ENCODE peak calls at places on chromosomes 11 and 22, in six cellular contexts. H is tibial artery, D is aorta, E is PC-3, J is cardiac muscle cell, B is ascending aorta. C is an unnamed sample. For H3K9me3 and H3K4me1, the result is how much of the 10 kb centered on the place peaks cover.

GRCh38 chr11:86365566-86365965 is 9.1 kb upstream of the CCDC81 start:
- DNase-seq in H (no peak), D (no peak), E (no peak), J (no peak), B (no peak), C (no peak)

GRCh38 chr11:135008001-135008405 is 596.0 kb upstream of the B3GAT1 start:
- DNase-seq in H (no peak), D (no peak), E (no peak), J (no peak), B (no peak), C (no peak)

GRCh38 chr11:63560506-63561179 is 2.5 kb downstream of the PLAAT2 start:
- DNase-seq in H (no peak), D (peak), E (peak), J (no peak), B (no peak), C (no peak)

GRCh38 chr11:107468596-107468995 is 11.0 kb upstream of the CWF19L2 start:
- DNase-seq in H (no peak), D (no peak), E (no peak), J (no peak), B (no peak), C (no peak)

GRCh38 chr11:74019860-74020259 is 11.0 kb upstream of the UCP3 start:
- DNase-seq in H (no peak), D (no peak), E (no peak), J (no peak), B (no peak), C (no peak)

GRCh38 chr11:79362821-79363220 is 78.0 kb downstream of the TENM4 start:
- DNase-seq in H (no peak), D (no peak), E (peak), J (no peak), B (no peak), C (no peak)

GRCh38 chr11:3840289-3840869 is 380 bp downstream of the RHOG start:
- DNase-seq in H (no peak), D (peak), E (no peak), J (peak), B (peak), C (no peak)

GRCh38 chr11:119982517-119983239 is 155.2 kb downstream of the TRIM29 start:
- DNase-seq in H (no peak), D (no peak), E (no peak), J (no peak), B (no peak), C (peak)

GRCh38 chr22:37244114-37244921 is at the start of gene RAC2:
- DNase-seq in H (peak), D (peak), E (peak), J (peak), B (peak), C (peak)

GRCh38 chr11:86264649-86265048 is 20.1 kb downstream of the EED start:
- DNase-seq in H (no peak), D (no peak), E (no peak), J (no peak), B (no peak), C (no peak)

GRCh38 chr22:22720201-22720723 is 75.8 kb downstream of the GGTLC2 start:
- DNase-seq in H (no peak), D (no peak), E (peak), J (no peak), B (no peak), C (no peak)

GRCh38 chr11:133215529-133216230 is 316.6 kb downstream of the OPCML start:
- DNase-seq in H (no peak), D (no peak), E (no peak), J (no peak), B (no peak), C (no peak)

GRCh38 chr22:23583836-23584235 is 3.7 kb upstream of the IGLL1 start:
- DNase-seq in H (no peak), D (peak), E (no peak), J (no peak), B (no peak), C (no peak)

GRCh38 chr11:64688534-64688982 is 34.4 kb downstream of the NRXN2 start:
- DNase-seq in H (peak), D (peak), E (peak), J (peak), B (peak), C (peak)

GRCh38 chr11:134560066-134560465 is 148.0 kb upstream of the B3GAT1 start:
- DNase-seq in H (no peak), D (no peak), E (no peak), J (no peak), B (peak), C (no peak)

GRCh38 chr11:845872-846271 is 3.2 kb downstream of the TSPAN4 start:
- DNase-seq in H (no peak), D (no peak), E (no peak), J (no peak), B (no peak), C (peak)

GRCh38 chr11:33383075-33383919 is 126.1 kb downstream of the HIPK3 start:
- DNase-seq in H (no peak), D (no peak), E (no peak), J (no peak), B (no peak), C (no peak)

GRCh38 chr11:84103096-84103495 is 816.9 kb upstream of the CCDC90B start:
- DNase-seq in H (no peak), D (no peak), E (no peak), J (no peak), B (no peak), C (no peak)

GRCh38 chr11:134410766-134411165 is 1.3 kb downstream of the B3GAT1 start:
- DNase-seq in H (no peak), D (no peak), E (no peak), J (no peak), B (no peak), C (no peak)

GRCh38 chr22:42364641-42365336 is 67.4 kb downstream of the NFAM1 start:
- DNase-seq in H (peak), D (no peak), E (no peak), J (no peak), B (peak), C (no peak)

GRCh38 chr22:23675502-23676415 is 15.1 kb upstream of the RGL4 start:
- DNase-seq in H (no peak), D (peak), E (peak), J (no peak), B (no peak), C (no peak)

GRCh38 chr22:27629908-27630733 is 171.4 kb downstream of the MN1 start:
- DNase-seq in H (no peak), D (no peak), E (no peak), J (no peak), B (no peak), C (no peak)

GRCh38 chr22:44279059-44279340 is 33.8 kb downstream of the SHISAL1 start:
- DNase-seq in H (no peak), D (no peak), E (no peak), J (no peak), B (no peak), C (no peak)

GRCh38 chr11:70210051-70210501 is 7.0 kb downstream of the FADD start:
- DNase-seq in H (peak), D (peak), E (peak), J (no peak), B (no peak), C (no peak)

GRCh38 chr22:24161909-24162308 is 19.4 kb upstream of the SUSD2 start:
- DNase-seq in H (no peak), D (no peak), E (no peak), J (no peak), B (no peak), C (no peak)

GRCh38 chr11:113885897-113886296 is 10.5 kb upstream of the USP28 start:
- DNase-seq in H (no peak), D (no peak), E (peak), J (no peak), B (no peak), C (no peak)

GRCh38 chr11:64762277-64762915 is 2.6 kb upstream of the PYGM start:
- DNase-seq in H (peak), D (no peak), E (peak), J (no peak), B (peak), C (no peak)

GRCh38 chr11:2665747-2666710 is 33.8 kb downstream of the KCNQ1OT1 start:
- DNase-seq in H (peak), D (no peak), E (no peak), J (peak), B (peak), C (no peak)

GRCh38 chr11:109939176-109939810 is 153.9 kb upstream of the ZC3H12C start:
- DNase-seq in H (no peak), D (no peak), E (peak), J (peak), B (no peak), C (no peak)

GRCh38 chr11:65915821-65916251 is 3.0 kb downstream of the C11orf68 start:
- DNase-seq in H (peak), D (peak), E (peak), J (no peak), B (peak), C (peak)

GRCh38 chr22:26656896-26657851 is at the start of gene MIAT:
- DNase-seq in H (no peak), D (no peak), E (no peak), J (no peak), B (no peak), C (no peak)

GRCh38 chr22:46070722-46071450 is 79.4 kb upstream of the PPARA start:
- DNase-seq in H (peak), D (peak), E (peak), J (peak), B (peak), C (peak)

GRCh38 chr22:39232806-39233735 is 11.7 kb downstream of the PDGFB start:
- DNase-seq in H (no peak), D (no peak), E (no peak), J (no peak), B (no peak), C (no peak)

GRCh38 chr11:128718064-128718463 is 24.2 kb downstream of the FLI1 start:
- DNase-seq in H (no peak), D (no peak), E (no peak), J (no peak), B (no peak), C (no peak)

GRCh38 chr22:28894793-28895192 is 11.4 kb downstream of the ZNRF3 start:
- DNase-seq in H (no peak), D (no peak), E (no peak), J (no peak), B (no peak), C (no peak)
- H3K9me3 ChIP-seq in H (under half), D (under half), E (under half), J (under half), B (under half), C (under half)

GRCh38 chr22:30294066-30294465 is 4.8 kb upstream of the CASTOR1 start:
- DNase-seq in H (no peak), D (no peak), E (no peak), J (no peak), B (no peak), C (no peak)

GRCh38 chr22:30291334-30291892 is 2.1 kb upstream of the CASTOR1 start:
- DNase-seq in H (no peak), D (no peak), E (no peak), J (no peak), B (no peak), C (no peak)

GRCh38 chr22:30290679-30291333 is 1.5 kb upstream of the CASTOR1 start:
- DNase-seq in H (peak), D (peak), E (peak), J (peak), B (peak), C (peak)

GRCh38 chr22:30290318-30290678 is 993 bp upstream of the CASTOR1 start:
- DNase-seq in H (peak), D (no peak), E (no peak), J (no peak), B (no peak), C (no peak)

GRCh38 chr22:30292069-30292970 is 3.0 kb upstream of the CASTOR1 start:
- DNase-seq in H (no peak), D (no peak), E (no peak), J (no peak), B (no peak), C (peak)
- H3K27ac ChIP-seq in H (peak), D (peak), E (no peak), J (no peak), B (peak), C (peak)

DNA sequence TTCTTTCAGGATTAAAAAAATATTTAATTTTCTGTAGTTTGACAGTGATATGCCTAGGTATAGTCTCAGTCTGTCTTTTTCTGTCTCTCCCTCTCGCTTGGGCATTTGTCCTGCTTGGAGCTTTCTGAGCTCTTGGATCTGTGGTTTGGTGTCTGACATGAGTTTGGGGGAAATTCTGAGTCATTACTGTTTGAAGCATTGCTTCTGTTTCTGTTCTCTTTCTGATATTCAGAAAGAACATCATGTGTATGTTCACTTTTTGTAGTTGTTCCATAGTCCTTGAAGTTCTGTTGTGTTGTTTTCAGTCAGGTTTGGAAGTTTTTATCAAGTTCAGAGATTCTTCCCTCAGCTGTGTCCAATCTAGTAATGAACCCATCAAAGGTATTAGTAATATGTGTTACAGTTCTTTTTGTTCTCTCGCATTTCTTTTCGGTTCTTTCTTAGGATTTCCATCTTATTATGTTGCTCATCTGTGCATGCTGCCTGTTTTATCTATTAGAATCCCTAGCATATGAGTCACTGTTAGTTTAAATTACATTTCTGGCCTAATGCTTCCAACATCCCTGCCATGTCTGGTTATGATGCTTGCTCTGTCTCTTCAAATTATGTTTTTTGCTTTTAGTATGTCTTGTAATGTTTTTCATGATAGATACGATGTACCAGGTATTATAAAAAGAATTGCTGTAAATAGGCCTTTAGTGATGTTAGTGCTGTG is 48.4 kb downstream of the DDX10 start:
- DNase-seq in H (no peak), D (no peak), E (peak), J (no peak), B (no peak), C (no peak)
- H3K4me1 ChIP-seq in H (under half), D (under half), E (under half), J (under half), B (under half), C (under half)

GRCh38 chr11:47163198-47163597 is 13.5 kb downstream of the ARFGAP2 start:
- DNase-seq in H (no peak), D (no peak), E (no peak), J (no peak), B (no peak), C (peak)

GRCh38 chr11:47163898-47164297 is 12.8 kb downstream of the ARFGAP2 start:
- DNase-seq in H (no peak), D (no peak), E (no peak), J (no peak), B (no peak), C (peak)

GRCh38 chr11:47161134-47161854 is 15.4 kb downstream of the ARFGAP2 start:
- DNase-seq in H (no peak), D (no peak), E (peak), J (peak), B (no peak), C (peak)

GRCh38 chr11:47161890-47162289 is 14.8 kb downstream of the ARFGAP2 start:
- DNase-seq in H (no peak), D (no peak), E (no peak), J (no peak), B (no peak), C (no peak)

GRCh38 chr11:47162426-47162825 is 14.3 kb downstream of the ARFGAP2 start:
- DNase-seq in H (no peak), D (no peak), E (no peak), J (no peak), B (no peak), C (no peak)
- H3K9me3 ChIP-seq in H (under half), D (under half), E (under half), J (under half), B (under half), C (under half)

DNA sequence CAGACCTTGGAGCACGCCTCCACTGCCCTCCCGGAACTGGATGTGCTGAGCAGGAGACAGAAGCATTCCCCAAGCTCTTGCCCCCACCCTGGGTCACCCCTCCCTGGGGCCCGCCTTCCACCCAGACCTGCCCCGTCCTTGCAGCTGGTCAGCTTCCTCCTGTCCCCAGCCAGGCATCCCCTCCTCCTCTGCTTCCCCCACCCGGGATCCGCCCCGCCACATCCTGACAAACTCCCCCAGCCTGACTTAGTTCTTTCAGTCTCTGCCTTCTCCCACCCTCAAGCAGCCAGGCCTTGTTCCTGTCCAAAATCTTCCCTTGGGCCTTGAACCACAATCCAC is 1.1 kb upstream of the PLXNB2 start:
- DNase-seq in H (peak), D (peak), E (no peak), J (no peak), B (peak), C (peak)
- H3K27ac ChIP-seq in H (peak), D (no peak), E (no peak), J (peak), B (peak), C (peak)

GRCh38 chr11:35033011-35033410 is 106.0 kb upstream of the CD44 start:
- DNase-seq in H (no peak), D (no peak), E (no peak), J (no peak), B (no peak), C (no peak)
- H3K4me1 ChIP-seq in H (under half), D (under half), E (half or more), J (under half), B (under half), C (under half)

DNA sequence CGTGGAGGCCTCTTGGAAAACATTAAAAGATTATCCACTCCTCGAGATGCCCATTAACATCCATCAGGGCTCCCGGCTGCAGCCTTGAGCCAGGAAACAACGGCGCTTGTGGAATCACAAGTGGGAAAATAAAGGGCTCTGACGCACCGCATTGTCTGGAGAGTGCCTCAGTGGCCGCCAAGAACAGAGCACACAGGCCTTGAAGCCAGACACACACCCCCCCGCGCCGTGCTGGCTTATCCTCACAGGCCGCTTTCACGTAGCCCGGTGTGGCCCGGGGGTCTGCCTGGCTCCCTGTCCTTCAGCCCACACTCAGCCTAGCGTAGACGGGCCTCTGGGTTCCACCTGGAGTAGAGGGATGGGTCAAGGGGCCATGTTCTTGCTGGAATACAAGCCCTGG is 1020.5 kb downstream of the BRD1 start:
- DNase-seq in H (no peak), D (no peak), E (no peak), J (no peak), B (no peak), C (no peak)
- H3K9me3 ChIP-seq in H (under half), D (under half), E (under half), J (under half), B (under half), C (under half)

GRCh38 chr11:124069429-124070401 is 28.6 kb upstream of the OR10G7 start:
- DNase-seq in H (no peak), D (peak), E (peak), J (peak), B (no peak), C (peak)
- H3K27ac ChIP-seq in H (no peak), D (no peak), E (no peak), J (no peak), B (no peak), C (no peak)

GRCh38 chr22:20877715-20878114 is 18.9 kb downstream of the SNAP29 start:
- DNase-seq in H (no peak), D (no peak), E (no peak), J (no peak), B (no peak), C (no peak)
- H3K4me1 ChIP-seq in H (under half), D (under half), E (under half), J (under half), B (under half), C (under half)

GRCh38 chr11:19243601-19244000 is 2.9 kb upstream of the E2F8 start:
- DNase-seq in H (no peak), D (no peak), E (peak), J (no peak), B (no peak), C (no peak)
- H3K9me3 ChIP-seq in H (under half), D (under half), E (under half), J (under half), B (under half), C (under half)